ENCODE peak calls at places on chromosomes 5 and 9, in four cellular contexts. E is astrocyte of the cerebellum, Q is Peyer's patch, T is nephron progenitor cell. Y is an unnamed sample.

GRCh38 chr9:27701664-27702063 is 128.4 kb upstream of the C9orf72 start:
- DNase-seq in Q (peak), T (no peak), E (no peak), Y (no peak)

GRCh38 chr9:123007269-123007668 is 26.2 kb upstream of the GPR21 start:
- DNase-seq in Q (no peak), T (no peak), E (no peak), Y (no peak)

GRCh38 chr9:111661802-111662491 is 542 bp downstream of the GNG10 start:
- DNase-seq in E (no peak), T (no peak), Q (peak), Y (no peak)

GRCh38 chr5:157710887-157711286 is 20.3 kb upstream of the THG1L start:
- DNase-seq in Q (no peak), T (no peak), E (peak), Y (peak)

GRCh38 chr5:72552041-72552557 is 44.9 kb upstream of the ZNF366 start:
- DNase-seq in T (no peak), Q (no peak), E (peak), Y (peak)

GRCh38 chr5:9157020-9157419 is 388.9 kb downstream of the SEMA5A start:
- DNase-seq in T (no peak), E (no peak), Q (no peak), Y (no peak)

GRCh38 chr5:138927979-138928378 is 52.8 kb upstream of the LRRTM2 start:
- DNase-seq in T (no peak), Q (peak), E (no peak), Y (no peak)

GRCh38 chr5:80125962-80126480 is 90.9 kb downstream of the THBS4 start:
- DNase-seq in Q (no peak), T (no peak), E (peak), Y (peak)

GRCh38 chr9:77726814-77727213 is 78.7 kb upstream of the GNA14 start:
- DNase-seq in T (no peak), Q (no peak), E (no peak), Y (no peak)

GRCh38 chr5:55672477-55672911 is 39.6 kb downstream of the SLC38A9 start:
- DNase-seq in E (no peak), Q (no peak), T (no peak), Y (no peak)

DNA sequence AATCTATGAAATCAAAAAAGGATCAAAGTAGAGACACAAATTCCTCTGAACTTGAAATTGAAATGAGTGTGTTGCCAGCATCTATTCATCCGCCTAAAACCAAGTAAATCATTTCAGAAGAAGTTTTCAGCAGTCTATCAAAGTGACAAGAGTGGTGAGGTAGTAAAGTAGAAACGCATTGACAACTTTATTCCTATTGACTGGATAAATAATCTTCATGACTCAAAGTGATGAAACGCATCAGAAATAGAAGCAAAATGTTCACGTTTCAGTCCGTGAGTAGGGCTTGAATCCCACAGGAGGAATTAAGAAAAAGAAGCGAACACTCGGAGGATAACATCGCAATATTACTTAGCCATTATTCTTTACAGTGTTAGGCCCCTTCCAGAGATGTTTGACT is 314.5 kb downstream of the PLK2 start:
- DNase-seq in Q (no peak), T (no peak), E (no peak), Y (no peak)
- TF ChIP-seq CTCF in Q (no peak), T (no peak), E (no peak), Y (no peak)

DNA sequence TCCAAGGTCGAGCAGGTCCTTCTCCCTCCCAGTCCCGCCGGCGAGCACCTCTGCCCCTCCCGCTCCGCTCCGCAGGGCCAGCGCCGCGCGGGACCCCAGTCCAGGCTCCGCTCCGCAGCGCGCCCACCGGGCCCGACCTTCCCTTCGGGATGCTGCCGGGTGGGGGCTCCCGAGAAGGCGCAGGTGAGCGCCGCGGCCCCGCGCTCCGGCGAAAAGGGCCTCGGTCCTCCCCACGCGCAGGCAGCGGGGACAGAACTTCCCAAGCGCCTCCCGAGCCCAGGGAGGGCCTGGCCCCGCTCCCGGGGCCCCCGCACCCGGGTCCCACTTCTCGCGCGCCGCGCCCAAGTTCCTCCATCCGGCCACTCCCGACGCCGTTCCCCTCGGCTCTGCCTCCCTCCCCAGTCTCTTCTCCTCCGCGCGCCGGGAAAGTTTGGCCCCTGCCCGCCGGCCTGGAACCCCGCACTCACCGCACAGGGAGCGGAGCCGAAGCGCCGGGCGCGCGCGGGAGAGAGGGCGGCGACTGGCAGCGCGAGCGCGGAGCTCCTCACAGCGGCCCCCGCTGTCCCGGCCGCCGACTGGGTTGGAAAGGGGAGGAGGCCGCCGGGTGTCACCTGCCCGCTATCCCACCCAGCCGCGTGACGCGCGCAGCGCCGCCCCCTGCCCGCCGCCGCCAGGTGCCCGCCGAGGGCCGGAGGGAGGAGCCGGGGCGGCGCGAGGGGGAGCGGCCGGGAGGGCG is at the start of gene ELOVL7:
- DNase-seq in Q (peak), T (peak), E (no peak), Y (no peak)
- TF ChIP-seq CTCF in Q (no peak), T (no peak), E (peak), Y (peak)

GRCh38 chr5:176486189-176486757 is 38.1 kb downstream of the FAF2 start:
- DNase-seq in Q (no peak), T (no peak), E (no peak), Y (no peak)
- TF ChIP-seq CTCF in Q (no peak), T (no peak), E (no peak), Y (no peak)

DNA sequence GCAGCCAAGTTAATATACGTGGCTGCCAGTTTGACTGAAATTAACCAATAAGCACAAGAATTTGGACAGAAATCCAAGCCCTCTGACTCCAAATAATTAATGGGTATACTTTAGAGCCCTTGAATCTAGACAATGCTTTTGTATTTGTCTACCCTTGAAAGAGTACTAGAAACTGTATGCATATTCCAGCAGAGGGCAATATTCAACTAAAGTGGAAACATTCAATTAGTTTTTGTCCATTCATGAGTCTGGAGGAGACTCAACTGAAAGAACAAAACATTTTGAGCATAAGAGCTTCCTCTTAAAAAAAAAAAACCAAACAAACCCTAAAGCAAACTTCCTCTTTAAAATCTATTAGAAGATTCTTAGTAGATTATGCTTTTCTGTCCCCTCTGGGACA is 157.8 kb downstream of the ARHGEF28 start:
- DNase-seq in T (no peak), Q (no peak), E (no peak), Y (no peak)
- TF ChIP-seq CTCF in T (no peak), Q (no peak), E (no peak), Y (peak)

GRCh38 chr9:34562136-34562745 is 27.3 kb downstream of the CNTFR start:
- DNase-seq in E (no peak), Q (peak), T (no peak), Y (no peak)
- TF ChIP-seq CTCF in E (peak), Q (no peak), T (peak), Y (peak)

GRCh38 chr5:97986069-97986468 is 787.4 kb upstream of the RGMB start:
- DNase-seq in T (no peak), Q (no peak), E (no peak), Y (peak)
- TF ChIP-seq CTCF in T (no peak), Q (no peak), E (no peak), Y (no peak)

GRCh38 chr9:73869261-73869660 is 627.9 kb upstream of the RORB start:
- DNase-seq in E (peak), T (no peak), Q (peak), Y (no peak)
- TF ChIP-seq CTCF in E (no peak), T (no peak), Q (no peak), Y (no peak)

GRCh38 chr9:91760906-91761305 is 189.1 kb downstream of the ROR2 start:
- DNase-seq in Q (peak), T (no peak), E (no peak), Y (no peak)

GRCh38 chr9:91755761-91756638 is 194.0 kb downstream of the ROR2 start:
- DNase-seq in T (no peak), E (no peak), Q (no peak), Y (no peak)

GRCh38 chr9:91761362-91761761 is 188.7 kb downstream of the ROR2 start:
- DNase-seq in Q (no peak), E (no peak), T (no peak), Y (no peak)

GRCh38 chr9:91757802-91758201 is 192.2 kb downstream of the ROR2 start:
- DNase-seq in T (no peak), Q (no peak), E (no peak), Y (peak)

GRCh38 chr9:91758491-91758981 is 191.5 kb downstream of the ROR2 start:
- DNase-seq in E (no peak), Q (peak), T (peak), Y (no peak)
- TF ChIP-seq CTCF in E (peak), Q (no peak), T (peak), Y (peak)

Y was measured in BJ.